ENCODE peak calls at places on chromosomes 13 and 19, in seven cellular contexts. R is lower leg skin; T is activated T-helper 1 cell treated with anti-CD3 and anti-CD28 coated beads, Interleukin-2, amount 50 U/mL, for 16 hours; J is NCI-H226; B is stimulated activated CD8-positive, alpha-beta memory T cell treated with anti-CD3 and anti-CD28 coated beads, Interleukin-4, amount 100 ng/mL, for 4 hours; P is NCI-H1105; V is adrenal gland. O is an unnamed sample.

GRCh38 chr13:55394470-55394869 is 1746.2 kb upstream of the PRR20A start:
- DNase-seq in R (no peak), V (no peak), B (no peak), J (no peak), T (no peak), P (no peak), O (no peak)

GRCh38 chr19:28878862-28879566 is 333.9 kb downstream of the UQCRFS1 start:
- DNase-seq in P (peak), B (peak), V (peak), R (peak), T (peak), J (peak), O (peak)

GRCh38 chr19:30890033-30890432 is 459.2 kb downstream of the TSHZ3 start:
- DNase-seq in J (no peak), P (no peak), B (no peak), R (no peak), V (no peak), T (no peak), O (no peak)

GRCh38 chr19:13781547-13781946 is 7.3 kb downstream of the C19orf53 start:
- DNase-seq in T (no peak), P (peak), V (peak), R (peak), J (peak), B (no peak), O (no peak)

GRCh38 chr13:109704771-109705628 is 81.4 kb downstream of the IRS2 start:
- DNase-seq in P (no peak), J (peak), V (no peak), B (no peak), T (no peak), R (peak), O (no peak)

GRCh38 chr13:106534844-106535551 is 464 bp downstream of the EFNB2 start:
- DNase-seq in P (peak), T (no peak), V (peak), R (no peak), B (no peak), J (no peak), O (peak)

GRCh38 chr13:113897161-113897560 is 33.3 kb upstream of the GAS6 start:
- DNase-seq in J (peak), P (no peak), B (no peak), V (no peak), R (peak), T (no peak), O (no peak)

GRCh38 chr19:35292986-35293732 is 1.2 kb downstream of the MAG start:
- DNase-seq in P (no peak), B (no peak), J (no peak), R (no peak), V (no peak), T (no peak), O (no peak)